ENCODE peak calls at places on chromosomes 2 and 18, in seven cellular contexts. C is dorsolateral prefrontal cortex, U is GM23248, Y is mucosa of descending colon, X is uterus, G is adrenal gland, E is fibroblast of mammary gland. O is an unnamed sample.

GRCh38 chr2:68879296-68879695 is 8.1 kb upstream of the BMP10 start:
- DNase-seq in C (no peak), U (no peak), Y (no peak), X (no peak), G (no peak), E (no peak), O (no peak)

GRCh38 chr2:185219981-185220380 is 518.6 kb upstream of the FSIP2 start:
- DNase-seq in C (no peak), U (no peak), Y (no peak), X (no peak), G (no peak), E (peak), O (no peak)

GRCh38 chr2:3102081-3102914 is 275.3 kb downstream of the EIPR1 start:
- DNase-seq in C (no peak), U (no peak), Y (no peak), X (no peak), G (no peak), E (no peak), O (no peak)

GRCh38 chr2:215843579-215843978 is 169.8 kb downstream of the MREG start:
- DNase-seq in C (no peak), U (peak), Y (no peak), X (no peak), G (peak), E (peak), O (peak)

GRCh38 chr2:85216051-85216431 is 82.8 kb downstream of the TCF7L1 start:
- DNase-seq in C (peak), U (no peak), Y (no peak), X (no peak), G (no peak), E (peak), O (no peak)

GRCh38 chr2:162069200-162069910 is 4.7 kb downstream of the DPP4 start:
- DNase-seq in C (no peak), U (no peak), Y (no peak), X (no peak), G (no peak), E (no peak), O (no peak)

GRCh38 chr2:15222856-15223255 is 338.3 kb downstream of the NBAS start:
- DNase-seq in C (no peak), U (peak), Y (no peak), X (no peak), G (no peak), E (no peak), O (no peak)

GRCh38 chr18:70931942-70932814 is 643.3 kb downstream of the SOCS6 start:
- DNase-seq in C (peak), U (peak), Y (no peak), X (no peak), G (peak), E (peak), O (no peak)

GRCh38 chr2:235665656-235666239 is 171.9 kb downstream of the AGAP1 start:
- DNase-seq in C (no peak), U (peak), Y (no peak), X (peak), G (peak), E (no peak), O (peak)

GRCh38 chr2:112646102-112646719 is 472 bp downstream of the SLC20A1 start:
- DNase-seq in C (no peak), U (peak), Y (no peak), X (no peak), G (no peak), E (no peak), O (no peak)

GRCh38 chr2:52976132-52976949 is 791.3 kb upstream of the CHAC2 start:
- DNase-seq in C (no peak), U (peak), Y (no peak), X (no peak), G (peak), E (peak), O (no peak)

GRCh38 chr18:26637983-26638382 is 89.6 kb upstream of the KCTD1 start:
- DNase-seq in C (no peak), U (no peak), Y (no peak), X (no peak), G (no peak), E (no peak), O (no peak)

GRCh38 chr2:100482741-100483140 is 12.5 kb downstream of the NMS start:
- DNase-seq in C (no peak), U (no peak), Y (no peak), X (no peak), G (no peak), E (no peak), O (no peak)

GRCh38 chr2:183035298-183035953 is 2.8 kb downstream of the NCKAP1 start:
- DNase-seq in C (no peak), U (peak), Y (no peak), X (no peak), G (no peak), E (peak), O (peak)

GRCh38 chr2:180787330-180787729 is 193.1 kb upstream of the UBE2E3 start:
- DNase-seq in C (no peak), U (no peak), Y (no peak), X (no peak), G (no peak), E (no peak), O (no peak)

GRCh38 chr2:114222331-114222730 is 220.1 kb upstream of the DPP10 start:
- DNase-seq in C (no peak), U (no peak), Y (no peak), X (no peak), G (no peak), E (no peak), O (no peak)

GRCh38 chr2:15315411-15315810 is 245.7 kb downstream of the NBAS start:
- DNase-seq in C (no peak), U (no peak), Y (no peak), X (no peak), G (no peak), E (no peak), O (no peak)

GRCh38 chr2:130849896-130850787 is 13.4 kb downstream of the ARHGEF4 start:
- DNase-seq in C (no peak), U (no peak), Y (no peak), X (no peak), G (no peak), E (no peak), O (no peak)
- H3K4me3 ChIP-seq in C (no peak), U (no peak), Y (no peak), X (no peak), G (no peak), E (no peak), O (no peak)

GRCh38 chr18:3595282-3596273 is 145.6 kb downstream of the TGIF1 start:
- DNase-seq in C (no peak), U (peak), Y (no peak), X (peak), G (peak), E (peak), O (peak)
- H3K4me3 ChIP-seq in C (peak), U (peak), Y (no peak), X (peak), G (peak), E (peak), O (peak)

DNA sequence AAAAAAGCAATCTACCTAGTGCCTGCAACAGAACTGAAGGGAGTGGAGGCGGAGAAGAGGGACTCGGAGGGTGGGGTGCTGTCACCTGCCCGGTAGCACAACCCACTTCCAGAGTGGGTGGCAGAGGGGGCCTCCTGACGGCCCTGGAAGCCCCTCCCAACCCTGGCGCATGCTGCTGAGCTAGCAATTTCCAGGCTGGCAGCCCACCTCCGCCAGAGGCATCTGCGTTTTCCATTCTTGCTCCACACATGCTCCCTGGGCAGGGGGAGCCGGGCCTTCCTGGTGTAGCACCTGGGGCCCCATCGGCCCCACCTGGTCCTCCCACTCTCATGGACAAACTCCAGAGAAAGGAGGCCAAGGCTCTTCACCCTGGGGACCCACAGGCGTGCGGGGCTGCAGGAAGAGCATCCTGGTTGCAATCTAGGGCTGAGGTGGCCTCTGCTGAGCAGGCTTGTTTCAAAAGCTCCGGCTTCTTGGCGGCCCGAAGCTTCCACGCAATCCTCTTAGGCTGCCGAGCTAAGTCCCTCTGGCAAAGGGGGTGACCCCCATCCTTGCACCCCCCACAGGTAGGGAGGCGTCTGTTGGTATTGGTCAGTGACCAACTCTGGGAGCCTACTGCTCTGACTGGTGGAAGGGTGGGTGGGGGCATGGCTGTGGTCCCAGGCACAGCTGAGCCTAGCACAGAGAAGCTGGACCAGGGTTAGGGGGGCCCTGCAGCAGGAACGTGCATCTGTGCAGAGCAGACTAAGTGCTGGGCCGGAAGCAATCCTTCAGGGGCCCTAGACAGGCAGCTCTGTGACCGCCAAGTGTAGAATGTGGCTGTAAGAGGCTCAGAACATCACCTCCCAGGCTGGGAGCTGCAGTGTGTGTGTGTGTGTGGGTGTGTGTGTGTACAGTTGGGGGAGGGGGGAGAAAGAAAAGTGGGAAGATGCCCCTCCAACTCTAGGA is 2.6 kb downstream of the HS6ST1 start:
- DNase-seq in C (peak), U (peak), Y (no peak), X (no peak), G (no peak), E (peak), O (no peak)
- H3K4me3 ChIP-seq in C (peak), U (peak), Y (no peak), X (no peak), G (peak), E (peak), O (peak)

GRCh38 chr18:55252053-55252675 is 292.9 kb upstream of the CCDC68 start:
- DNase-seq in C (no peak), U (peak), Y (no peak), X (no peak), G (peak), E (peak), O (peak)
- H3K4me3 ChIP-seq in C (peak), U (peak), Y (no peak), X (no peak), G (peak), E (no peak), O (peak)

DNA sequence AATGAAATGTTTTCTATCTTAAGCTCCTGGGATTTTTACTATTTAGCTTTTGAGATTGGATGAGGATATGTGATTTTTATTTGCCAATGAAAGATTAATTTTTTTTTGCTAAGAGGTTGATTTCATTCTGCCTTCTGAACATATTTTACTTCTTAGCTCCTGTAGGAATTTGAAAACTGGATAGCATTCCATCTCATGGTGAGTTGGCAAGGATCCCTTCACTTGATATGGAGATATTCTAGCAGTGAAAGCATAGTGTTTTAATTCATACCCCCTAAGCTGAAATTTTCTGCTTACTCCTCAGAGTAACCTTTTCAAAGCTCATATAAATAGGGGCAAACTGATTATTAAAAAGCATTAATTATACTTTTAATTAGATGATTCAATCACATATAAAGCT is 61.1 kb upstream of the KCNJ3 start:
- DNase-seq in C (no peak), U (no peak), Y (no peak), X (no peak), G (no peak), E (no peak), O (no peak)
- H3K4me3 ChIP-seq in C (no peak), U (no peak), Y (no peak), X (no peak), G (no peak), E (no peak), O (no peak)

DNA sequence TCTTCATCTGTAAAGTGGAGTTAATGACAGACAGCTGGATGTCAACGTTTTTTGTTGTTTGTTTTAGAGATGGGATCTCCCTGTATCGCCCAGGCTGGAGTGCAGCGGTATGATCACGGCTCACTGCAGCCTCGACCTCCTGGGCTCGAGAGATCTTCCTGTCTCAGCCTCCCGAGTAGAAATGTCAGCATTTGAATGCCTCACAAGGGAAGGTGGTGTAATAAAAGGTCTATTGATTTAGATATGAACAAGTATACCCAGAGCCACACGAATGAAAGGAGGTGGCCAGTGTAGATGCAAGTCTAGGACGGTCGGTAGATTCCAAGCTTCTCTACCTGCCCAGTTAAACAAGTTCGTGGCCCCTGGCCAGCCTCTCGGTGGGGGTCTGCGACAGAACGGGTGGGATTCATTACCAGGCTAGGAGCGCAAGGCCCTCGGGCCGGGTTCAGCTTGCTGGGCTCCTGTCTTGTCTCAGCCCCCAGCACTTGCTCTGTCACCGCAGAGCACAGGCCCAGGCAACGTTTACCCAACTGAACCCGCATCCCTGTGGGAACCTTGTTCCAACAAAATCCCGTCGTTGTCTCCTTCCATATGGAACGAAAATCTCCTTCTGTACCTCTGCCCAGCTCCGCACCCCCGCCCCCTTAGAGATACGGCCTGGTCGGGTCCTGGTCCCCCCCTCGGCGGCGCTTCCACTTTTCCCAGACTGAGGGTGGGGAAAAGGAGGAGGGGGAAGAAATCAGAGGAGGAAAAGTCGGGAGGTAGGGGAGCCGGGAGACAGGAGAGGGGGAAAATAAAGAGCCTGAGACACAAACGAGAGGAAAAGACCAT is 2.0 kb upstream of the EMX1 start:
- DNase-seq in C (no peak), U (no peak), Y (no peak), X (no peak), G (no peak), E (no peak), O (no peak)
- H3K4me3 ChIP-seq in C (peak), U (no peak), Y (no peak), X (no peak), G (peak), E (no peak), O (no peak)

O was measured in foreskin fibroblast.